ENCODE peak calls at places on chromosomes 4 and X, in five cellular contexts. Q is thoracic aorta; D is psoas muscle; Z is WTC11; T is CD8-positive, alpha-beta memory T cell. H is an unnamed sample.

GRCh38 chrX:133654801-133655200 is 239.5 kb upstream of the GPC4 start:
- DNase-seq in T (no peak), Q (no peak), Z (no peak), D (no peak), H (no peak)

GRCh38 chr4:151004222-151004621 is 10.9 kb downstream of the LRBA start:
- DNase-seq in T (no peak), D (no peak), Q (no peak), Z (no peak), H (no peak)

GRCh38 chr4:36187723-36188333 is 56.5 kb downstream of the ARAP2 start:
- DNase-seq in Q (no peak), Z (peak), T (peak), D (no peak), H (no peak)

GRCh38 chr4:3295837-3296624 is 3.2 kb downstream of the RGS12 start:
- DNase-seq in Z (no peak), Q (no peak), D (no peak), T (no peak), H (no peak)

GRCh38 chr4:121977251-121978168 is 25.6 kb upstream of the TRPC3 start:
- DNase-seq in Z (no peak), D (no peak), Q (no peak), T (no peak), H (no peak)

GRCh38 chrX:9737363-9737762 is 28.3 kb downstream of the GPR143 start:
- DNase-seq in T (no peak), Z (no peak), Q (no peak), D (no peak), H (no peak)

GRCh38 chr4:8702516-8703400 is 110.2 kb downstream of the CPZ start:
- DNase-seq in Z (peak), D (no peak), Q (no peak), T (no peak), H (no peak)

GRCh38 chr4:183783933-183784622 is 121.0 kb upstream of the STOX2 start:
- DNase-seq in Z (no peak), Q (no peak), D (no peak), T (no peak), H (no peak)

GRCh38 chr4:2560167-2560566 is 23.7 kb downstream of the FAM193A start:
- DNase-seq in Q (no peak), T (no peak), Z (no peak), D (no peak), H (no peak)

GRCh38 chr4:4559596-4559995 is 17.7 kb upstream of the STX18 start:
- DNase-seq in D (no peak), Q (no peak), T (no peak), Z (no peak), H (no peak)

GRCh38 chr4:124594945-124595344 is 117.6 kb downstream of the ANKRD50 start:
- DNase-seq in Z (no peak), T (no peak), D (no peak), Q (no peak), H (no peak)

H was measured in GOT3.